ENCODE peak calls at places on chromosomes 13 and 19, in five cellular contexts. X is left lung, Q is BE2C, O is choroid plexus epithelial cell, W is mucosa of descending colon. L is an unnamed sample.
A peak's percentile ranks its signal among the peaks of the same experiment; 100 is the strongest.

GRCh38 chr13:45113809-45114208 is 6.5 kb upstream of the GTF2F2 start:
- DNase-seq in X (no peak), Q (no peak), O (no peak), W (no peak), L (no peak)

GRCh38 chr19:15288146-15288963 is 44.0 kb downstream of the BRD4 start:
- DNase-seq in X (peak; percentile 83), Q (peak; percentile 85), O (no peak), W (peak; percentile 43), L (peak; percentile 29)

GRCh38 chr13:37769545-37769944 is 100.0 kb downstream of the TRPC4 start:
- DNase-seq in X (no peak), Q (no peak), O (no peak), W (no peak), L (no peak)

GRCh38 chr19:2634960-2635359 is 67.5 kb downstream of the GNG7 start:
- DNase-seq in X (no peak), Q (no peak), O (no peak), W (no peak), L (no peak)

GRCh38 chr13:100525453-100526298 is 62.9 kb downstream of the GGACT start:
- DNase-seq in X (no peak), Q (no peak), O (peak; percentile 15), W (no peak), L (no peak)

GRCh38 chr13:46992383-46992952 is 95.6 kb upstream of the HTR2A start:
- DNase-seq in X (no peak), Q (peak; percentile 23), O (peak; percentile 52), W (no peak), L (no peak)

GRCh38 chr13:41054212-41054877 is 7.0 kb upstream of the WBP4 start:
- DNase-seq in X (no peak), Q (peak; percentile 43), O (peak; percentile 78), W (no peak), L (peak; percentile 61)

GRCh38 chr13:40340368-40341085 is 325.9 kb downstream of the FOXO1 start:
- DNase-seq in X (no peak), Q (no peak), O (peak; percentile 46), W (no peak), L (no peak)

GRCh38 chr13:40665754-40666057 is 735 bp downstream of the FOXO1 start:
- DNase-seq in X (no peak), Q (peak; percentile 35), O (peak; percentile 39), W (no peak), L (no peak)

GRCh38 chr13:46492946-46493345 is 60.0 kb upstream of the LRCH1 start:
- DNase-seq in X (no peak), Q (peak; percentile 18), O (peak; percentile 71), W (no peak), L (peak; percentile 64)

GRCh38 chr19:17211547-17212446 is 3.4 kb upstream of the USE1 start:
- DNase-seq in X (peak; percentile 77), Q (no peak), O (no peak), W (no peak), L (no peak)

GRCh38 chr19:17206736-17207581 is 8.2 kb upstream of the USE1 start:
- DNase-seq in X (no peak), Q (no peak), O (no peak), W (no peak), L (no peak)

GRCh38 chr19:17210296-17210695 is 4.9 kb upstream of the USE1 start:
- DNase-seq in X (no peak), Q (no peak), O (no peak), W (no peak), L (no peak)

GRCh38 chr19:17205237-17206140 is 9.7 kb upstream of the USE1 start:
- DNase-seq in X (peak; percentile 88), Q (peak; percentile 68), O (peak; percentile 83), W (peak; percentile 84), L (peak; percentile 49)

DNA sequence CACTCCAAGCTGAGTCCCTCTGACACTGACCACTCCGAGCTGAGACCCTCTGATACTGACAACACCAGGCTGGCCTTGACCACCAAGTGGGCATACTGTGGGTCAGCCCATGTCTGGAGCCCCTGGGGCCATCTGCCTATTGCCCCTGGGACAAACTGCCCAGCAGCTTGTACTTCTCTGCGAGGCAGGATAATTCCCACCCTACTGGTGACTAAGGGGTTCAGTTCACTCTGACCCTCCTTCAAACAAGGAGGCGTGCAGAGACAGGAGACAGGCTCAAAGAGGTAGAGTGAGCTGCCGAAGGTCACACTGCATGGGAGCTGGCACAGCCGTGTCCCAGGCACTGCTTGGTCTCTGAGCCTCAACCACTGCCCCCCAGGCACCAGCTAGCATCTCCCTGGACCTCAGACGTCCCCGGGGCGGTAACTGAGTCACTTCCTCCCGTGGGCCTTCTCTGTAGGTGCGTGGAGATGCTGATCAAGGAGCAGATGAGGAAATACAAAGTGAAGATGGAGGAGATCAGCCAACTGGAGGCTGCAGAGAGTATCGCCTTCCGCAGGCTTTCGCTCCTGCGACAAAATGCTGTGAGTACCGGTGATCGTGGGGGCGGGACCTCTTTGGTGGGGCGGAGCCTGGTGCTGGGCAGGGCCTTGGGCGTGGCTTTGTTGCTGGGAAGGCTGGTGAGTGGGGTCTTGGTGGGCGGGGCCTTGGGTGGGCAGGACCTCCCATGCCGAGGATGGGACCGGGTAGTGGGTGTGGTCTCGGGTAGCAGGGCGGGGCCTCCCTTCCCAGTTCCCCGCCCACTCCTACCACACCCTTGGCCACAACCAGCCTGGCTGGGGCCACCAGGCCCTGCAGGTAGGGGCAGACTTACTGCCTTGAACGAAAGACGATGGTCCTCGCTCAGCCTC is 5.8 kb upstream of the USE1 start:
- DNase-seq in X (peak; percentile 71), Q (peak; percentile 96), O (peak; percentile 37), W (peak; percentile 56), L (peak; percentile 32)
- TF ChIP-seq CTCF in X (no peak), Q (no peak), O (no peak), W (no peak), L (no peak)

GRCh38 chr13:110702089-110702488 is 3.8 kb downstream of the CARS2 start:
- DNase-seq in X (no peak), Q (no peak), O (no peak), W (no peak), L (no peak)

GRCh38 chr13:110705356-110705825 is 525 bp downstream of the CARS2 start:
- DNase-seq in X (no peak), Q (no peak), O (no peak), W (no peak), L (peak; percentile 15)

GRCh38 chr13:110702591-110703526 is 3.1 kb downstream of the CARS2 start:
- DNase-seq in X (no peak), Q (no peak), O (peak; percentile 74), W (no peak), L (peak; percentile 39)

GRCh38 chr13:110705826-110706569 is at the start of gene CARS2:
- DNase-seq in X (peak; percentile 100), Q (peak; percentile 99), O (peak; percentile 98), W (peak; percentile 97), L (peak; percentile 97)

DNA sequence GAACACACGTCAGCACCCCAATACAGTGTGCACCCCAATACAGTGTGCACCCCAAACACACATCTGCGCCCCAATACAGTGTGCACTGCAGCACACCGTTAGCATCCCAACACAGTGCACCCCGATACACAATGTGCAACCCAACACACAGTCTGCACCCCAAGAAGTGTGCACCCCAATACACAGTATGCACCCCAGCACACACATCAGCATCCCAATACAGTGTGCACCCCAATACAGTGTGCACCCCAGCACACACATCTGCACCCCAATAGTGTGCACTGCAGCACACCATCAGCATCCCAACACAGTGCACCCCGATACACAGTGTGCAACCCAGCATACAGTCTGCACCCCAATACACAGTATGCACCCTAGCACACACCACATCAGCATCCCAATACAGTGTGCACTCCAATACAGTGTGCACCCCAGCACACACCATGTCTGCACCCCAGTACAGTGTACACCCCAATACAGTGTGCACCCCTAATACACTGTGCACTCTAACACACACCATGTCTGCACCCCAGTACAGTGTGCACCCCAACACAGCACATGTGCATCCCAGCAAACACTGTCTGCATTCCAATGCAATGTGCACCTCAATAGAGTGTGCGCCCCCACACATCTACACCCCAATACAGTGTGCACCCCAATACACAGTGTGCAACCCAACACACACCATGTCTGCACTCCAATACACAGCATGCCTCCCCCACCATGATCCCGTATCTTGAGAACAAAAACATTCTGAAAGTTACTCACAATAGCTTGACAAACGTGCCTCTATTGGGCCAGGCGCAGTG is 858 bp upstream of the CARS2 start:
- DNase-seq in X (no peak), Q (no peak), O (no peak), W (no peak), L (no peak)
- H3K4me3 ChIP-seq in X (peak overlapping the region; percentile 62), Q (peak overlapping the region; percentile 62), O (peak overlapping the region; percentile 76), W (no peak overlapping the region), L (peak overlapping the region; percentile 66)

DNA sequence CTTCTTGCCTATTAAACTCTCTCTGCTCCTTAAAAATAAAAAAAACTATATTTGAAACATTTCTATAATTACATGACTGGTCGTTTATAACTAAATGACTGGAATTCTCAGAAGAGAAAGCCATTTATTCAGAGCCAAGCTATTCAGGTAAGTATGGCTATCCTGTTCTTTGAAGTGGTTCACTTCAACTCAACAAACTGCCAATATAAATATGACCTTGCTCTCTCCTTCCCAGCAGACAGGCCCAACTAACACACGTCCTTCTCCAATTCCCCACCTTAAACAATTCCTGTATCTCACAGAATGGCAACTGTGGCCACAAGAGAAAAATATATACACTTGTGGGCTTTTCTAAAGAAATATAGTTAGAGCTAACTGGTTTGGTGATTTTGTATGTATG is 153.9 kb downstream of the MIPEP start:
- DNase-seq in X (no peak), Q (no peak), O (no peak), W (no peak), L (no peak)
- TF ChIP-seq CTCF in X (no peak), Q (no peak), O (no peak), W (no peak), L (no peak)

DNA sequence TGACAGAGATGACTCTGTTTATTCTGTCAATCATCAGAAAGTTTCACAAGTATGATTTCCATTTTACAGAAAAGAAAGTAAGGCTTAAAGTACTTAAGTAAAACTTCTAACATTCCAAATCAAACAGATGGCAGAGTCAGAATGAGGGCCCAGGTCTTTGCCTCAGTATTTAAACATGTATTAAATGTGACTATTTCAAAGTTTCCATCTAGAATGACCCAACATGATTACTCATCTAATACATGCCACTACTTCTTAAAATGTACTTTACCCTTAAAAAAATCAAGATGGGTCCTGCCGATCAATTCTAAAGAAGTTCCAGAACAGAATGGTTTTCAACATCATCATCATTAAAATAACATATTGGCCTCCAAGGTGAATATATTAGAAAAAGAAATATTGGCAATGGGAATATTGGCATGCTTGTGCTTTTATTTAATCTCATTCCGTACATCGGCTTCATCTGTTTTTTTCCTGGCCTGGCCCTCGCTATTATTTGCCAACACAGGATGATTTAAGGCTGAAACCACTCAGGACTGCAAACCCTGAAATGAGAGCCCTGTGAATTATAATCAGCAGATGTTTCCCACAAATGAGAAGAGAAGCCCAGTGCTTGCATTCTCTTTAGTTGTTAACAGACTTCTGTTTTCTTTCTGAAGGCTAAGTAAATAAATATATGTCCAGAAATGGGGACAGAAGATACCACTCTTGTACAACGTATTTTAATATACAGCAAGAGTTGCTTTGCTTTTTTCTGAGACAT is 340.0 kb downstream of the DNAJC15 start:
- DNase-seq in X (no peak), Q (peak; percentile 32), O (peak; percentile 53), W (no peak), L (peak; percentile 65)
- H3K4me3 ChIP-seq in X (no peak overlapping the region), Q (peak overlapping the region; percentile 39), O (no peak overlapping the region), W (no peak overlapping the region), L (no peak overlapping the region)

DNA sequence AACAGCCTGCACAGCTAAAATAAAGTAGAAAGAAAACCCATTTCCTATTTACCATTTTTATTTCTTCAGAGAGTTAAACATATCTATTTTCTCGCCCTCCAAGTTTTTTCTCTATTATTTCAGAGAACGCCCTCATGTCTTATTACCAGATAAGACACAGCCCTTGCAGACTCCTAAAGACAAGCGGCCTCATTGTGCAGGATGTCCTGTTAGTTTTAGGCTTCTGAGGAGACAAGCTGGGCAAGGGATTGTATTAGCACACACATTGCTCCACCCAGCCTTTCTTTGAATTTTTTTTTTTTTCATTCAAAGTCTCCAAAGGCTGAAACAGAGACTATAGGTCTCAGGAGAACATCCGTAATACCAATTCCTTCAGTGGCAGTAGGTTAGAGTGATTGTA is 101.8 kb upstream of the UBL3 start:
- DNase-seq in X (no peak), Q (no peak), O (no peak), W (no peak), L (no peak)
- TF ChIP-seq CTCF in X (no peak), Q (no peak), O (no peak), W (no peak), L (no peak)

L was measured in astrocyte of the spinal cord.